ENCODE peak calls at places on chromosomes 7 and 10, in six cellular contexts. R, V, E, K, P and M are unnamed samples.

GRCh38 chr10:72913287-72913686 is 19.7 kb downstream of the OIT3 start:
- DNase-seq in R (no peak), V (no peak), E (no peak), K (no peak), P (no peak), M (no peak)

GRCh38 chr10:13019280-13019679 is 17.8 kb upstream of the CCDC3 start:
- DNase-seq in R (no peak), V (no peak), E (no peak), K (no peak), P (no peak), M (no peak)

GRCh38 chr7:106344861-106345260 is 60.1 kb upstream of the NAMPT start:
- DNase-seq in R (no peak), V (no peak), E (no peak), K (no peak), P (no peak), M (no peak)

GRCh38 chr7:111866787-111867186 is 304.5 kb upstream of the IMMP2L start:
- DNase-seq in R (no peak), V (no peak), E (no peak), K (no peak), P (no peak), M (no peak)

GRCh38 chr7:94656658-94656924 is 658 bp upstream of the SGCE start:
- DNase-seq in R (no peak), V (no peak), E (no peak), K (no peak), P (no peak), M (no peak)

GRCh38 chr10:68208424-68209042 is 23.4 kb downstream of the ATOH7 start:
- DNase-seq in R (no peak), V (peak; percentile 85), E (peak; percentile 79), K (no peak), P (peak; percentile 77), M (no peak)

GRCh38 chr10:132916956-132917666 is 25.3 kb downstream of the CFAP46 start:
- DNase-seq in R (no peak), V (no peak), E (no peak), K (no peak), P (no peak), M (no peak)

GRCh38 chr10:132101529-132101928 is 35.8 kb downstream of the JAKMIP3 start:
- DNase-seq in R (no peak), V (no peak), E (no peak), K (no peak), P (peak; percentile 39), M (no peak)

GRCh38 chr10:36450385-36450784 is 675.0 kb upstream of the ANKRD30A start:
- DNase-seq in R (no peak), V (peak; percentile 90), E (peak; percentile 83), K (peak; percentile 21), P (no peak), M (no peak)

GRCh38 chr10:119542357-119542989 is at the start of gene RGS10:
- DNase-seq in R (peak; percentile 82), V (peak; percentile 79), E (peak; percentile 72), K (peak; percentile 84), P (peak; percentile 68), M (peak; percentile 74)

GRCh38 chr7:105643857-105644256 is 62.6 kb upstream of the EFCAB10 start:
- DNase-seq in R (no peak), V (no peak), E (no peak), K (no peak), P (no peak), M (no peak)

GRCh38 chr7:46131916-46132795 is 211.1 kb upstream of the IGFBP3 start:
- DNase-seq in R (no peak), V (no peak), E (no peak), K (no peak), P (no peak), M (no peak)

GRCh38 chr10:124562425-124563060 is 100.9 kb downstream of the LHPP start:
- DNase-seq in R (no peak), V (no peak), E (no peak), K (no peak), P (no peak), M (no peak)

GRCh38 chr10:132023092-132023811 is 41.5 kb upstream of the BNIP3 start:
- DNase-seq in R (peak; percentile 83), V (peak; percentile 83), E (peak; percentile 72), K (peak; percentile 82), P (peak; percentile 80), M (peak; percentile 37)

GRCh38 chr10:60369163-60369930 is 20.3 kb downstream of the ANK3 start:
- DNase-seq in R (no peak), V (no peak), E (no peak), K (no peak), P (no peak), M (no peak)

GRCh38 chr10:126839094-126839761 is 66.0 kb upstream of the DOCK1 start:
- DNase-seq in R (no peak), V (no peak), E (no peak), K (no peak), P (no peak), M (no peak)

GRCh38 chr7:47511698-47512370 is 70.1 kb downstream of the TNS3 start:
- DNase-seq in R (no peak), V (no peak), E (no peak), K (no peak), P (no peak), M (no peak)

GRCh38 chr7:5375925-5376324 is 47.7 kb downstream of the TNRC18 start:
- DNase-seq in R (no peak), V (no peak), E (no peak), K (no peak), P (no peak), M (peak; percentile 32)

GRCh38 chr7:909358-910329 is 33.3 kb downstream of the GET4 start:
- DNase-seq in R (peak; percentile 80), V (peak; percentile 54), E (peak; percentile 15), K (peak; percentile 77), P (peak; percentile 71), M (no peak)

GRCh38 chr7:115613836-115614235 is 416.7 kb downstream of the TFEC start:
- DNase-seq in R (no peak), V (no peak), E (peak; percentile 74), K (no peak), P (no peak), M (no peak)

GRCh38 chr10:103784723-103785418 is 70.5 kb downstream of the SH3PXD2A start:
- DNase-seq in R (no peak), V (no peak), E (no peak), K (no peak), P (no peak), M (no peak)

GRCh38 chr10:14879055-14879800 is 562 bp downstream of the SUV39H2 start:
- DNase-seq in R (no peak), V (peak; percentile 11), E (no peak), K (peak; percentile 34), P (peak; percentile 53), M (no peak)

GRCh38 chr7:130940907-130941306 is 206.9 kb upstream of the KLF14 start:
- DNase-seq in R (no peak), V (no peak), E (no peak), K (no peak), P (no peak), M (no peak)

GRCh38 chr7:130943336-130943901 is 209.4 kb upstream of the KLF14 start:
- DNase-seq in R (no peak), V (peak; percentile 76), E (peak; percentile 97), K (no peak), P (no peak), M (no peak)

GRCh38 chr7:130940326-130940725 is 206.3 kb upstream of the KLF14 start:
- DNase-seq in R (no peak), V (no peak), E (no peak), K (no peak), P (no peak), M (no peak)

GRCh38 chr7:130942211-130942964 is 208.4 kb upstream of the KLF14 start:
- DNase-seq in R (no peak), V (peak; percentile 41), E (peak; percentile 86), K (no peak), P (no peak), M (no peak)

GRCh38 chr7:130941322-130942210 is 207.6 kb upstream of the KLF14 start:
- DNase-seq in R (peak; percentile 75), V (peak; percentile 54), E (peak; percentile 84), K (peak; percentile 35), P (peak; percentile 62), M (no peak)
- H3K4me3 ChIP-seq in R (peak overlapping the region; percentile 44), V (peak overlapping the region; percentile 26), E (peak overlapping the region; percentile 86), K (peak overlapping the region; percentile 61), P (peak overlapping the region; percentile 38), M (no peak overlapping the region)

DNA sequence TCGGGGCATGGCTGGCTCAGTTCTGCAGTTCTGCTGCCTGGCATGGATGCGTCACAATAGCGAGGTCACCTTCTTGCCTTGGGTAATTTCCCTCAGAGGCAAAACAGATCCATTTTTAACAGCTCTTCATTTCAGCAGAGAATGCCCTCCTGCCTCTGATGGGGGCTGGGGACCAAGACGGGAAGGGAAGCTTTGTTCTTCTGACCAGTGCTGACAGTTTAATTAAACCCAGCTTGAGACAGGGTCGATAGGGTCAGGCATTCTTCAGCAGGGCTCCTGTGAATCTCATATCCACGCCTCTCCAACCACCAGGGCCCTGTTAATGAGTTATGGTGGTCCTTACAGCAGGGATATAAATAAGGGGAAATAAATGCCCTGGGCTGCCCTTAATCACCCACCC is 35.6 kb downstream of the SLIT1 start:
- DNase-seq in R (no peak), V (no peak), E (no peak), K (no peak), P (no peak), M (no peak)
- H3K4me3 ChIP-seq in R (no peak overlapping the region), V (no peak overlapping the region), E (no peak overlapping the region), K (no peak overlapping the region), P (no peak overlapping the region), M (no peak overlapping the region)

DNA sequence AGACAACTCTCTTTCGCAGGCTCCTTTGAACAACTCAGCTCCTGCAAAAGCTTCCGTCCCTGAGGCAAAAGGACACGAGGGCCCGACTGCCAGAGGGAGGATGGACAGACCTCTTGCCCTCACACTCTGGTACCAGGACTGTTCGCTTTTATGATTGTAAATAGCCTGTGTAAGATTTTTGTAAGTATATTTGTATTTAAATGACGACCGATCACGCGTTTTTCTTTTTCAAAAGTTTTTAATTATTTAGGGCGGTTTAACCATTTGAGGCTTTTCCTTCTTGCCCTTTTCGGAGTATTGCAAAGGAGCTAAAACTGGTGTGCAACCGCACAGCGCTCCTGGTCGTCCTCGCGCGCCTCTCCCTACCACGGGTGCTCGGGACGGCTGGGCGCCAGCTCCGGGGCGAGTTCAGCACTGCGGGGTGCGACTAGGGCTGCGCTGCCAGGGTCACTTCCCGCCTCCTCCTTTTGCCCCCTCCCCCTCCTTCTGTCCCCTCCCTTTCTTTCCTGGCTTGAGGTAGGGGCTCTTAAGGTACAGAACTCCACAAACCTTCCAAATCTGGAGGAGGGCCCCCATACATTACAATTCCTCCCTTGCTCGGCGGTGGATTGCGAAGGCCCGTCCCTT is 2.8 kb downstream of the FZD1 start:
- DNase-seq in R (no peak), V (peak; percentile 12), E (no peak), K (no peak), P (no peak), M (no peak)
- H3K4me3 ChIP-seq in R (peak overlapping the region; percentile 65), V (peak overlapping the region; percentile 71), E (peak overlapping the region; percentile 75), K (peak overlapping the region; percentile 77), P (no peak overlapping the region), M (no peak overlapping the region)

GRCh38 chr10:99234067-99234738 is 1.4 kb downstream of the HPSE2 start:
- DNase-seq in R (peak; percentile 69), V (peak; percentile 52), E (peak; percentile 31), K (peak; percentile 42), P (no peak), M (no peak)

GRCh38 chr10:99236627-99237309 is 1.1 kb upstream of the HPSE2 start:
- DNase-seq in R (no peak), V (no peak), E (no peak), K (no peak), P (no peak), M (no peak)

GRCh38 chr10:99234739-99235468 is 748 bp downstream of the HPSE2 start:
- DNase-seq in R (no peak), V (peak; percentile 10), E (peak; percentile 0), K (no peak), P (no peak), M (no peak)

GRCh38 chr10:99235872-99236626 is 397 bp upstream of the HPSE2 start:
- DNase-seq in R (no peak), V (peak; percentile 4), E (no peak), K (no peak), P (no peak), M (no peak)

GRCh38 chr10:99235469-99235871 is at the start of gene HPSE2:
- DNase-seq in R (no peak), V (no peak), E (no peak), K (no peak), P (no peak), M (no peak)
- H3K4me3 ChIP-seq in R (peak within 1 kb of the TSS; percentile 64), V (no peak within 1 kb of the TSS), E (peak within 1 kb of the TSS; percentile 39), K (peak within 1 kb of the TSS; percentile 65), P (no peak within 1 kb of the TSS), M (no peak within 1 kb of the TSS)